ENCODE peak calls at places on chromosomes 5 and 9, in six cellular contexts. One of them, this sample, is unnamed.

GRCh38 chr9:82810902-82811301 is 252.0 kb downstream of the RASEF start:
- DNase-seq in pancreas: no peak
- DNase-seq in progenitor cell of endocrine pancreas: no peak
- DNase-seq in fibroblast of mammary gland: peak; percentile 2
- DNase-seq in CD8-positive, alpha-beta T cell: no peak
- DNase-seq in Calu3: peak; percentile 70
- DNase-seq in this sample: no peak

GRCh38 chr9:14907360-14907685 is 2.9 kb downstream of the FREM1 start:
- DNase-seq in pancreas: no peak
- DNase-seq in progenitor cell of endocrine pancreas: no peak
- DNase-seq in fibroblast of mammary gland: no peak
- DNase-seq in CD8-positive, alpha-beta T cell: no peak
- DNase-seq in Calu3: no peak
- DNase-seq in this sample: no peak

GRCh38 chr9:121331549-121331948 is 38.5 kb downstream of the STOM start:
- DNase-seq in pancreas: no peak
- DNase-seq in progenitor cell of endocrine pancreas: no peak
- DNase-seq in fibroblast of mammary gland: peak; percentile 36
- DNase-seq in CD8-positive, alpha-beta T cell: no peak
- DNase-seq in Calu3: no peak
- DNase-seq in this sample: no peak

GRCh38 chr9:72665421-72665820 is 144.0 kb downstream of the TMC1 start:
- DNase-seq in pancreas: no peak
- DNase-seq in progenitor cell of endocrine pancreas: no peak
- DNase-seq in fibroblast of mammary gland: peak; percentile 72
- DNase-seq in CD8-positive, alpha-beta T cell: no peak
- DNase-seq in Calu3: no peak
- DNase-seq in this sample: no peak

GRCh38 chr5:100691545-100691944 is 156.4 kb downstream of the FAM174A start:
- DNase-seq in pancreas: no peak
- DNase-seq in progenitor cell of endocrine pancreas: no peak
- DNase-seq in fibroblast of mammary gland: no peak
- DNase-seq in CD8-positive, alpha-beta T cell: no peak
- DNase-seq in Calu3: no peak
- DNase-seq in this sample: no peak

GRCh38 chr5:124605516-124605915 is 140.9 kb downstream of the ZNF608 start:
- DNase-seq in pancreas: no peak
- DNase-seq in progenitor cell of endocrine pancreas: no peak
- DNase-seq in fibroblast of mammary gland: peak; percentile 10
- DNase-seq in CD8-positive, alpha-beta T cell: no peak
- DNase-seq in Calu3: no peak
- DNase-seq in this sample: no peak

GRCh38 chr5:156391139-156391538 is 64.2 kb downstream of the SGCD start:
- DNase-seq in pancreas: no peak
- DNase-seq in progenitor cell of endocrine pancreas: no peak
- DNase-seq in fibroblast of mammary gland: peak; percentile 43
- DNase-seq in CD8-positive, alpha-beta T cell: no peak
- DNase-seq in Calu3: no peak
- DNase-seq in this sample: no peak

GRCh38 chr5:92886751-92887150 is 694.3 kb downstream of the NR2F1-AS1 start:
- DNase-seq in pancreas: no peak
- DNase-seq in progenitor cell of endocrine pancreas: no peak
- DNase-seq in fibroblast of mammary gland: no peak
- DNase-seq in CD8-positive, alpha-beta T cell: no peak
- DNase-seq in Calu3: no peak
- DNase-seq in this sample: no peak

GRCh38 chr9:98491231-98491651 is 217.5 kb downstream of the GABBR2 start:
- DNase-seq in pancreas: no peak
- DNase-seq in progenitor cell of endocrine pancreas: no peak
- DNase-seq in fibroblast of mammary gland: no peak
- DNase-seq in CD8-positive, alpha-beta T cell: no peak
- DNase-seq in Calu3: no peak
- DNase-seq in this sample: no peak

GRCh38 chr9:135342206-135343130 is 137.1 kb upstream of the PPP1R26 start:
- DNase-seq in pancreas: no peak
- DNase-seq in progenitor cell of endocrine pancreas: no peak
- DNase-seq in fibroblast of mammary gland: no peak
- DNase-seq in CD8-positive, alpha-beta T cell: no peak
- DNase-seq in Calu3: no peak
- DNase-seq in this sample: no peak

GRCh38 chr5:112551437-112552018 is 132.5 kb upstream of the EPB41L4A start:
- DNase-seq in pancreas: peak; percentile 38
- DNase-seq in progenitor cell of endocrine pancreas: peak; percentile 19
- DNase-seq in fibroblast of mammary gland: peak; percentile 73
- DNase-seq in CD8-positive, alpha-beta T cell: peak; percentile 25
- DNase-seq in Calu3: peak; percentile 64
- DNase-seq in this sample: no peak

GRCh38 chr9:119924736-119925135 is 555.5 kb upstream of the BRINP1 start:
- DNase-seq in pancreas: no peak
- DNase-seq in progenitor cell of endocrine pancreas: no peak
- DNase-seq in fibroblast of mammary gland: no peak
- DNase-seq in CD8-positive, alpha-beta T cell: no peak
- DNase-seq in Calu3: no peak
- DNase-seq in this sample: no peak

GRCh38 chr9:89877051-89878002 is 272.5 kb downstream of the GADD45G start:
- DNase-seq in pancreas: no peak
- DNase-seq in progenitor cell of endocrine pancreas: no peak
- DNase-seq in fibroblast of mammary gland: no peak
- DNase-seq in CD8-positive, alpha-beta T cell: no peak
- DNase-seq in Calu3: no peak
- DNase-seq in this sample: peak; percentile 49

GRCh38 chr9:22395585-22396205 is 50.9 kb upstream of the DMRTA1 start:
- DNase-seq in pancreas: no peak
- DNase-seq in progenitor cell of endocrine pancreas: no peak
- DNase-seq in fibroblast of mammary gland: peak; percentile 27
- DNase-seq in CD8-positive, alpha-beta T cell: no peak
- DNase-seq in Calu3: no peak
- DNase-seq in this sample: no peak

GRCh38 chr5:130135506-130135905 is 231.2 kb downstream of the CHSY3 start:
- DNase-seq in pancreas: no peak
- DNase-seq in progenitor cell of endocrine pancreas: no peak
- DNase-seq in fibroblast of mammary gland: peak; percentile 83
- DNase-seq in CD8-positive, alpha-beta T cell: no peak
- DNase-seq in Calu3: no peak
- DNase-seq in this sample: no peak

GRCh38 chr5:52693279-52693678 is 94.4 kb upstream of the ITGA1 start:
- DNase-seq in pancreas: no peak
- DNase-seq in progenitor cell of endocrine pancreas: no peak
- DNase-seq in fibroblast of mammary gland: peak; percentile 49
- DNase-seq in CD8-positive, alpha-beta T cell: peak; percentile 27
- DNase-seq in Calu3: peak; percentile 53
- DNase-seq in this sample: no peak

GRCh38 chr5:127561254-127561653 is 43.8 kb downstream of the PRRC1 start:
- DNase-seq in pancreas: no peak
- DNase-seq in progenitor cell of endocrine pancreas: no peak
- DNase-seq in fibroblast of mammary gland: peak; percentile 6
- DNase-seq in CD8-positive, alpha-beta T cell: no peak
- DNase-seq in Calu3: no peak
- DNase-seq in this sample: no peak

GRCh38 chr5:132459031-132459982 is 31.3 kb downstream of the IRF1 start:
- DNase-seq in pancreas: peak; percentile 41
- DNase-seq in progenitor cell of endocrine pancreas: no peak
- DNase-seq in fibroblast of mammary gland: peak; percentile 71
- DNase-seq in CD8-positive, alpha-beta T cell: no peak
- DNase-seq in Calu3: peak; percentile 61
- DNase-seq in this sample: no peak

GRCh38 chr5:98905857-98906688 is 22.7 kb downstream of the CHD1 start:
- DNase-seq in pancreas: no peak
- DNase-seq in progenitor cell of endocrine pancreas: no peak
- DNase-seq in fibroblast of mammary gland: peak; percentile 70
- DNase-seq in CD8-positive, alpha-beta T cell: no peak
- DNase-seq in Calu3: no peak
- DNase-seq in this sample: no peak

GRCh38 chr5:14155730-14156129 is 12.6 kb downstream of the TRIO start:
- DNase-seq in pancreas: no peak
- DNase-seq in progenitor cell of endocrine pancreas: no peak
- DNase-seq in fibroblast of mammary gland: no peak
- DNase-seq in CD8-positive, alpha-beta T cell: no peak
- DNase-seq in Calu3: no peak
- DNase-seq in this sample: no peak

GRCh38 chr5:117246386-117246785 is 671.8 kb upstream of the SEMA6A start:
- DNase-seq in pancreas: no peak
- DNase-seq in progenitor cell of endocrine pancreas: no peak
- DNase-seq in fibroblast of mammary gland: no peak
- DNase-seq in CD8-positive, alpha-beta T cell: no peak
- DNase-seq in Calu3: no peak
- DNase-seq in this sample: no peak

GRCh38 chr5:39148983-39149534 is 70.3 kb downstream of the FYB1 start:
- DNase-seq in pancreas: no peak
- DNase-seq in progenitor cell of endocrine pancreas: no peak
- DNase-seq in fibroblast of mammary gland: peak; percentile 33
- DNase-seq in CD8-positive, alpha-beta T cell: no peak
- DNase-seq in Calu3: no peak
- DNase-seq in this sample: no peak
- TF ChIP-seq CTCF in pancreas: no peak
- TF ChIP-seq CTCF in progenitor cell of endocrine pancreas: peak; percentile 51
- TF ChIP-seq CTCF in fibroblast of mammary gland: peak; percentile 38
- TF ChIP-seq CTCF in CD8-positive, alpha-beta T cell: peak; percentile 69
- TF ChIP-seq CTCF in Calu3: no peak
- TF ChIP-seq CTCF in this sample: peak; percentile 68

GRCh38 chr9:113882636-113883164 is 6.6 kb downstream of the ZNF618 start:
- DNase-seq in pancreas: no peak
- DNase-seq in progenitor cell of endocrine pancreas: no peak
- DNase-seq in fibroblast of mammary gland: no peak
- DNase-seq in CD8-positive, alpha-beta T cell: no peak
- DNase-seq in Calu3: no peak
- DNase-seq in this sample: no peak
- TF ChIP-seq CTCF in pancreas: no peak
- TF ChIP-seq CTCF in progenitor cell of endocrine pancreas: no peak
- TF ChIP-seq CTCF in fibroblast of mammary gland: no peak
- TF ChIP-seq CTCF in CD8-positive, alpha-beta T cell: no peak
- TF ChIP-seq CTCF in Calu3: no peak
- TF ChIP-seq CTCF in this sample: no peak

GRCh38 chr9:128026255-128027165 is 40.6 kb downstream of the NAIF1 start:
- DNase-seq in pancreas: no peak
- DNase-seq in progenitor cell of endocrine pancreas: no peak
- DNase-seq in fibroblast of mammary gland: no peak
- DNase-seq in CD8-positive, alpha-beta T cell: peak; percentile 76
- DNase-seq in Calu3: no peak
- DNase-seq in this sample: no peak

GRCh38 chr9:128022886-128023285 is 42.1 kb upstream of the EEIG1 start:
- DNase-seq in pancreas: no peak
- DNase-seq in progenitor cell of endocrine pancreas: no peak
- DNase-seq in fibroblast of mammary gland: no peak
- DNase-seq in CD8-positive, alpha-beta T cell: no peak
- DNase-seq in Calu3: no peak
- DNase-seq in this sample: no peak

GRCh38 chr9:128024761-128025308 is 42.3 kb downstream of the NAIF1 start:
- DNase-seq in pancreas: no peak
- DNase-seq in progenitor cell of endocrine pancreas: no peak
- DNase-seq in fibroblast of mammary gland: no peak
- DNase-seq in CD8-positive, alpha-beta T cell: no peak
- DNase-seq in Calu3: no peak
- DNase-seq in this sample: no peak

GRCh38 chr9:128025756-128026155 is 41.4 kb downstream of the NAIF1 start:
- DNase-seq in pancreas: no peak
- DNase-seq in progenitor cell of endocrine pancreas: no peak
- DNase-seq in fibroblast of mammary gland: no peak
- DNase-seq in CD8-positive, alpha-beta T cell: no peak
- DNase-seq in Calu3: no peak
- DNase-seq in this sample: no peak

GRCh38 chr9:128020692-128021091 is 39.9 kb upstream of the EEIG1 start:
- DNase-seq in pancreas: no peak
- DNase-seq in progenitor cell of endocrine pancreas: no peak
- DNase-seq in fibroblast of mammary gland: no peak
- DNase-seq in CD8-positive, alpha-beta T cell: no peak
- DNase-seq in Calu3: no peak
- DNase-seq in this sample: no peak
- TF ChIP-seq CTCF in pancreas: no peak
- TF ChIP-seq CTCF in progenitor cell of endocrine pancreas: peak; percentile 39
- TF ChIP-seq CTCF in fibroblast of mammary gland: peak; percentile 10
- TF ChIP-seq CTCF in CD8-positive, alpha-beta T cell: no peak
- TF ChIP-seq CTCF in Calu3: no peak
- TF ChIP-seq CTCF in this sample: peak; percentile 60

DNA sequence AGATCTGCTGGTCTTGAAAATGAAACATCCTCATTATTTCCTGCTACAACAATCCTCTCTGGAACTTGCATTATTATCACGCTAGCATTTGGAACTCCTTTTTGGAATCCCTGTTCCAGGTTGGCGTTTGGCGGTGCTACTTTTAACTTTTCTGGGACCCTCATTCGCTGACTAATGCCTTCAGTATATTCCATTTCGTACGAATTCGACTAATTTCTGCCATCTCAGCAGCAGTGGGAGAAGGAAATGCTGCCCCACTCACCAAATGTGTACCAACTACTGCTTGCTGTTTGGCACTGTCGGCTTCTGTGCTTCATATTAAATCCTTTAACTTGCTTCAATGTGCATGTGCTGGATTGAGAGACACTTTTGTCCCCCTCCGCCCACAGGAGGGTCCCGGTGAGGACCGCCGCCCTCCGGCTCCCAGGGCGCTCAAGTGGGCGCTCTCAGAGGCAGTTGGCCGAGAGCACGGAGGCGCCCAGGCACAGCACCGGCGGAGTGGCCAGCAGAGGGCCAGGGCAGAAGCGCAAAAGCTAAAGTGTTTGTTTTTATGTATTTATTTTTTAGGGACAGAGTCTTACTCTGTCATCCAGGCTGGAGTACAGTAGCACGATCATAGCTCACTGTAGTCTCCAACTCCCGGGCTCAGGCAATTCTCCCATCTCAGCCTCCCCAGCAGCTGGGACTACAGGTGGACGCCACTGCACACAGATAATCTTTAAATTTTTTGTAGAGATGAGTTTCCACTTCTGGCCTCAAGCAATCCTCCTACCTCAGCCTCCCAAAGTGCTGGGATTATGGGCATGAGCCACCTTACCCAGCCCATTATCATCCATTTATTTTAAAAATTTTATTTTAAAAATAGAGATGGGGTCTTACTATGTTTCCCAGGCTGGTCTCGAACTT is 11.9 kb downstream of the PDE6A start:
- DNase-seq in pancreas: no peak
- DNase-seq in progenitor cell of endocrine pancreas: no peak
- DNase-seq in fibroblast of mammary gland: no peak
- DNase-seq in CD8-positive, alpha-beta T cell: no peak
- DNase-seq in Calu3: no peak
- DNase-seq in this sample: no peak
- TF ChIP-seq CTCF in pancreas: no peak
- TF ChIP-seq CTCF in progenitor cell of endocrine pancreas: peak; percentile 37
- TF ChIP-seq CTCF in fibroblast of mammary gland: peak; percentile 27
- TF ChIP-seq CTCF in CD8-positive, alpha-beta T cell: no peak
- TF ChIP-seq CTCF in Calu3: no peak
- TF ChIP-seq CTCF in this sample: peak; percentile 54

GRCh38 chr5:81856948-81857928 is 106.3 kb upstream of the SSBP2 start:
- DNase-seq in pancreas: peak; percentile 52
- DNase-seq in progenitor cell of endocrine pancreas: no peak
- DNase-seq in fibroblast of mammary gland: no peak
- DNase-seq in CD8-positive, alpha-beta T cell: no peak
- DNase-seq in Calu3: peak; percentile 86
- DNase-seq in this sample: no peak
- TF ChIP-seq CTCF in pancreas: no peak
- TF ChIP-seq CTCF in progenitor cell of endocrine pancreas: peak; percentile 51
- TF ChIP-seq CTCF in fibroblast of mammary gland: peak; percentile 34
- TF ChIP-seq CTCF in CD8-positive, alpha-beta T cell: no peak
- TF ChIP-seq CTCF in Calu3: no peak
- TF ChIP-seq CTCF in this sample: peak; percentile 59

GRCh38 chr9:133342570-133342969 is 5.4 kb downstream of the MED22 start:
- DNase-seq in pancreas: no peak
- DNase-seq in progenitor cell of endocrine pancreas: no peak
- DNase-seq in fibroblast of mammary gland: no peak
- DNase-seq in CD8-positive, alpha-beta T cell: no peak
- DNase-seq in Calu3: peak; percentile 22
- DNase-seq in this sample: no peak
- TF ChIP-seq CTCF in pancreas: no peak
- TF ChIP-seq CTCF in progenitor cell of endocrine pancreas: no peak
- TF ChIP-seq CTCF in fibroblast of mammary gland: peak; percentile 24
- TF ChIP-seq CTCF in CD8-positive, alpha-beta T cell: no peak
- TF ChIP-seq CTCF in Calu3: peak; percentile 22
- TF ChIP-seq CTCF in this sample: no peak

This sample was measured in type B pancreatic cell.